ENCODE peak calls at places on chromosomes 3 and 15, in nine cellular contexts. Q, W, P, N, G, K, F, R and E are unnamed samples.

GRCh38 chr3:119639494-119640350 is 20.7 kb downstream of the POPDC2 start:
- DNase-seq in Q (no peak), W (no peak), P (no peak), N (no peak), G (no peak), K (no peak), F (no peak), R (no peak), E (no peak)

GRCh38 chr3:39065197-39065596 is 13.4 kb downstream of the WDR48 start:
- DNase-seq in Q (no peak), W (no peak), P (no peak), N (no peak), G (peak), K (no peak), F (no peak), R (no peak), E (no peak)

GRCh38 chr3:40009991-40010390 is 200.6 kb downstream of the MYRIP start:
- DNase-seq in Q (no peak), W (no peak), P (no peak), N (no peak), G (no peak), K (no peak), F (no peak), R (no peak), E (no peak)

GRCh38 chr3:185649414-185649813 is 63.3 kb downstream of the SENP2 start:
- DNase-seq in Q (no peak), W (no peak), P (no peak), N (no peak), G (no peak), K (no peak), F (no peak), R (no peak), E (no peak)

GRCh38 chr3:52483577-52484495 is 11.3 kb upstream of the STAB1 start:
- DNase-seq in Q (no peak), W (no peak), P (peak), N (no peak), G (no peak), K (no peak), F (no peak), R (no peak), E (no peak)

GRCh38 chr3:74756586-74756985 is 142.1 kb upstream of the CNTN3 start:
- DNase-seq in Q (no peak), W (no peak), P (no peak), N (no peak), G (no peak), K (no peak), F (no peak), R (no peak), E (no peak)

GRCh38 chr15:96304839-96305238 is 25.7 kb upstream of the NR2F2 start:
- DNase-seq in Q (no peak), W (no peak), P (no peak), N (no peak), G (no peak), K (no peak), F (no peak), R (no peak), E (no peak)

GRCh38 chr15:100211855-100212850 is 129.6 kb downstream of the ADAMTS17 start:
- DNase-seq in Q (no peak), W (no peak), P (peak), N (no peak), G (peak), K (no peak), F (no peak), R (no peak), E (no peak)

GRCh38 chr15:34122771-34123183 is 20.9 kb downstream of the PGBD4 start:
- DNase-seq in Q (no peak), W (no peak), P (no peak), N (no peak), G (no peak), K (peak), F (no peak), R (no peak), E (no peak)

GRCh38 chr3:182450942-182451607 is 342.2 kb upstream of the ATP11B start:
- DNase-seq in Q (no peak), W (no peak), P (no peak), N (no peak), G (no peak), K (no peak), F (no peak), R (no peak), E (no peak)

GRCh38 chr3:194220776-194221735 is 85.1 kb downstream of the HES1 start:
- DNase-seq in Q (peak), W (no peak), P (no peak), N (no peak), G (no peak), K (no peak), F (no peak), R (no peak), E (no peak)

GRCh38 chr15:90067953-90068613 is 34.2 kb downstream of the IDH2 start:
- DNase-seq in Q (no peak), W (no peak), P (no peak), N (no peak), G (no peak), K (no peak), F (no peak), R (no peak), E (no peak)

GRCh38 chr15:98865397-98866339 is 141.9 kb downstream of the PGPEP1L start:
- DNase-seq in Q (peak), W (peak), P (peak), N (peak), G (peak), K (no peak), F (peak), R (peak), E (peak)

GRCh38 chr15:67096536-67097294 is 31.3 kb downstream of the SMAD3 start:
- DNase-seq in Q (no peak), W (no peak), P (no peak), N (no peak), G (no peak), K (no peak), F (no peak), R (no peak), E (no peak)
- H3K27ac ChIP-seq in Q (no peak), W (no peak), P (no peak), N (no peak), G (no peak), K (no peak), F (no peak), R (no peak), E (peak)

GRCh38 chr3:11238880-11239279 is 33.3 kb upstream of the ATG7 start:
- DNase-seq in Q (no peak), W (no peak), P (no peak), N (no peak), G (no peak), K (no peak), F (no peak), R (no peak), E (no peak)
- H3K27ac ChIP-seq in Q (no peak), W (no peak), P (no peak), N (no peak), G (no peak), K (no peak), F (no peak), R (no peak), E (no peak)

GRCh38 chr3:10335871-10336622 is 15.1 kb upstream of the SEC13 start:
- DNase-seq in Q (no peak), W (no peak), P (no peak), N (no peak), G (no peak), K (no peak), F (no peak), R (no peak), E (no peak)
- H3K27ac ChIP-seq in Q (no peak), W (no peak), P (no peak), N (no peak), G (no peak), K (no peak), F (no peak), R (no peak), E (no peak)

GRCh38 chr3:50592568-50592967 is 19.0 kb downstream of the CISH start:
- DNase-seq in Q (no peak), W (no peak), P (no peak), N (no peak), G (no peak), K (no peak), F (no peak), R (no peak), E (no peak)

GRCh38 chr3:50587806-50588758 is 18.8 kb downstream of the HEMK1 start:
- DNase-seq in Q (no peak), W (peak), P (no peak), N (no peak), G (no peak), K (peak), F (no peak), R (no peak), E (peak)

GRCh38 chr3:50588759-50589433 is 19.6 kb downstream of the HEMK1 start:
- DNase-seq in Q (no peak), W (no peak), P (no peak), N (no peak), G (no peak), K (no peak), F (no peak), R (no peak), E (no peak)

GRCh38 chr3:50594253-50594785 is 17.3 kb downstream of the CISH start:
- DNase-seq in Q (no peak), W (no peak), P (no peak), N (no peak), G (no peak), K (no peak), F (no peak), R (no peak), E (no peak)

DNA sequence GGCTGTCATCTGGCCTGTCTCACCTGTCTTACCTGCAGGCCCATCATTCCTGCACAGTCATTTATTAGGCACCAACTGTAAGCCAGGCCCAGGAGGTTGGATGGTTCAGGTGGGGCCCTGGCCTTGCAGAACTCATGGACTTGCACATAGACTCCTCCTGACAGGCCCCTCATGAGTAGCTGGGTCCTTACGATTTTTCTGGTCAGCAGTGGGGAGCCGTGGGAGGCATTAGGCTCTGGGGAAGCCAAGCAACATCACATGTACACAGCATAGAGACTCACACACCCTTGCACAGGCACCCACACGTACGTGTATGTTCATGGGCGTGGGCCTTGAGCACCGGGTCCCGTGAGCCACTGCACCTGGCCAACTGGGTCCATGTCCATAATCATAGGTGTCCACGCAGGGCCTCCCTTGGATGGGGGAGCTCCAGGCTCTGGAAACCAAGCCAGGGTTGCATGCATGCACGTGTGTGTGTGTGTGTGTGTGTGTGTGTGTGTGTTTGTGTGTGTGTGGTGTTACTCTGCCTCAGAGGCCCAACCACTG is 20.3 kb downstream of the CISH start:
- DNase-seq in Q (no peak), W (no peak), P (no peak), N (no peak), G (no peak), K (no peak), F (no peak), R (no peak), E (no peak)
- H3K27ac ChIP-seq in Q (no peak), W (peak), P (peak), N (peak), G (peak), K (peak), F (no peak), R (peak), E (peak)

GRCh38 chr3:15049584-15049983 is 15.5 kb downstream of the MRPS25 start:
- DNase-seq in Q (no peak), W (no peak), P (no peak), N (no peak), G (no peak), K (no peak), F (no peak), R (no peak), E (no peak)

GRCh38 chr3:15050405-15051092 is 14.6 kb downstream of the MRPS25 start:
- DNase-seq in Q (no peak), W (no peak), P (no peak), N (no peak), G (peak), K (peak), F (no peak), R (no peak), E (no peak)

GRCh38 chr3:15053541-15053940 is 11.6 kb downstream of the MRPS25 start:
- DNase-seq in Q (no peak), W (no peak), P (no peak), N (no peak), G (no peak), K (no peak), F (no peak), R (no peak), E (no peak)

GRCh38 chr3:15052335-15053242 is 12.5 kb downstream of the MRPS25 start:
- DNase-seq in Q (no peak), W (no peak), P (no peak), N (no peak), G (no peak), K (no peak), F (no peak), R (no peak), E (no peak)

DNA sequence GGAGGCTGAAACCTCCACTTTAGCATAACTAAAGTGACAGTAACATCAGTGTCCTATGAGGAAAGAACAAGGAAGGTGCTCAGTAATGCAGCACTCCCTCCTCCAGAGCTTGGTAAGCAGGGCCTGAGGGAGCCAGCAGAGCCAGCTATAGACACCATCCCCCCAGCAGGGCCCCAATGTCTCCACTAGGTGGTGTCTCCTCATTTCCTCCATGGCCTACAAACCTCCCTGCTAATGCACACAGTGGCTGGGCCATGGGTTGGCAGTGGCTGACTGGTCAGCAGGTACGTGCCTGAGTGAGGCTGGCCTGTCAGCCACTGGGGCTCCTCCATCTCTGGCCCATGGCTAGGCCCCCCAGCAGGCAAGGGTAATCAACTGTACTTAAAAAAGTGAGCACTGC is 13.6 kb downstream of the MRPS25 start:
- DNase-seq in Q (no peak), W (no peak), P (peak), N (no peak), G (peak), K (no peak), F (peak), R (no peak), E (no peak)
- H3K27ac ChIP-seq in Q (no peak), W (no peak), P (no peak), N (no peak), G (no peak), K (peak), F (no peak), R (no peak), E (no peak)